ENCODE peak calls at places on chromosome 3, in four cellular contexts. Z, O, X and D are unnamed samples.

GRCh38 chr3:52527039-52527731 is 6.5 kb downstream of the NT5DC2 start:
- DNase-seq in Z (no peak), O (no peak), X (no peak), D (no peak)

GRCh38 chr3:196016485-196016884 is 65.4 kb downstream of the TFRC start:
- DNase-seq in Z (no peak), O (no peak), X (no peak), D (peak)

GRCh38 chr3:42819351-42819965 is 10.2 kb downstream of the ACKR2 start:
- DNase-seq in Z (no peak), O (no peak), X (no peak), D (peak)

GRCh38 chr3:120497318-120497717 is 46.5 kb upstream of the FSTL1 start:
- DNase-seq in Z (no peak), O (no peak), X (no peak), D (no peak)

GRCh38 chr3:179730508-179730907 is 77.7 kb downstream of the USP13 start:
- DNase-seq in Z (no peak), O (no peak), X (no peak), D (no peak)

GRCh38 chr3:128238100-128238459 is 84.8 kb downstream of the EEFSEC start:
- DNase-seq in Z (no peak), O (no peak), X (no peak), D (no peak)

GRCh38 chr3:64445318-64446300 is 220.3 kb upstream of the PRICKLE2 start:
- DNase-seq in Z (no peak), O (no peak), X (no peak), D (peak)

GRCh38 chr3:191330309-191330712 is at the start of gene UTS2B:
- DNase-seq in Z (no peak), O (no peak), X (no peak), D (peak)

GRCh38 chr3:97872209-97873042 is 50.6 kb downstream of the CRYBG3 start:
- DNase-seq in Z (peak), O (no peak), X (peak), D (no peak)